ENCODE peak calls at places on chromosomes 11 and 22, in six cellular contexts. V is ascending aorta, P is nephron progenitor cell, W is type B pancreatic cell, L is epithelial cell of esophagus, I is GM06990. G is an unnamed sample.

GRCh38 chr11:70087446-70088167 is 9.5 kb downstream of the ANO1 start:
- DNase-seq in W (no peak), V (no peak), I (no peak), P (no peak), L (no peak), G (no peak)

GRCh38 chr22:44865193-44866057 is 113.0 kb downstream of the ARHGAP8 start:
- DNase-seq in W (no peak), L (no peak), P (no peak), V (no peak), I (no peak), G (no peak)

GRCh38 chr11:45322891-45323597 is 36.9 kb upstream of the SYT13 start:
- DNase-seq in L (no peak), P (no peak), V (no peak), I (no peak), W (peak; percentile 37), G (no peak)

GRCh38 chr22:31893460-31893859 is 50.9 kb upstream of the YWHAH start:
- DNase-seq in I (no peak), W (no peak), L (no peak), V (no peak), P (no peak), G (no peak)

GRCh38 chr22:43393132-43393844 is 18.5 kb upstream of the MPPED1 start:
- DNase-seq in I (no peak), V (no peak), P (no peak), L (no peak), W (no peak), G (no peak)

GRCh38 chr11:86592047-86592564 is 80.3 kb downstream of the ME3 start:
- DNase-seq in W (no peak), V (no peak), I (no peak), P (no peak), L (peak; percentile 42), G (no peak)

GRCh38 chr11:65591939-65592814 is 3.4 kb downstream of the KCNK7 start:
- DNase-seq in I (no peak), P (peak; percentile 72), W (no peak), L (peak; percentile 66), V (no peak), G (no peak)

GRCh38 chr11:77593883-77594282 is 4.1 kb downstream of the AQP11 start:
- DNase-seq in W (no peak), L (no peak), P (no peak), I (no peak), V (no peak), G (no peak)

GRCh38 chr11:44927174-44927661 is 23.5 kb downstream of the TP53I11 start:
- DNase-seq in I (no peak), P (peak; percentile 88), W (peak; percentile 81), V (no peak), L (peak; percentile 67), G (peak; percentile 53)

GRCh38 chr11:69383372-69383771 is 89.4 kb downstream of the MYEOV start:
- DNase-seq in W (peak; percentile 58), L (no peak), I (no peak), V (peak; percentile 4), P (no peak), G (no peak)

GRCh38 chr22:36374603-36375024 is 13.2 kb downstream of the MYH9 start:
- DNase-seq in V (no peak), W (no peak), I (no peak), L (peak; percentile 97), P (no peak), G (no peak)

GRCh38 chr11:19861171-19861570 is 148.5 kb downstream of the NAV2 start:
- DNase-seq in L (no peak), V (no peak), P (no peak), I (no peak), W (no peak), G (no peak)

GRCh38 chr22:30880181-30880601 is 88.4 kb downstream of the MORC2 start:
- DNase-seq in P (no peak), L (no peak), V (no peak), I (no peak), W (no peak), G (no peak)

GRCh38 chr11:86219291-86220193 is 25.0 kb upstream of the EED start:
- DNase-seq in V (no peak), P (no peak), L (no peak), W (no peak), I (peak; percentile 83), G (no peak)

GRCh38 chr22:43256569-43257360 is 69.8 kb upstream of the TTLL12 start:
- DNase-seq in W (no peak), L (no peak), I (no peak), V (no peak), P (no peak), G (peak; percentile 37)

GRCh38 chr11:61917357-61918109 is at the start of gene RAB3IL1:
- DNase-seq in I (no peak), V (no peak), W (peak; percentile 80), P (peak; percentile 85), L (no peak), G (no peak)

GRCh38 chr11:82305123-82305522 is 428.5 kb downstream of the FAM181B start:
- DNase-seq in P (no peak), I (no peak), W (no peak), V (no peak), L (no peak), G (no peak)

GRCh38 chr11:73963861-73964260 is 13.0 kb downstream of the DNAJB13 start:
- DNase-seq in V (no peak), W (no peak), P (no peak), L (no peak), I (no peak), G (no peak)

GRCh38 chr11:73965764-73966121 is 14.9 kb downstream of the DNAJB13 start:
- DNase-seq in I (no peak), W (no peak), V (no peak), P (no peak), L (no peak), G (no peak)

GRCh38 chr11:73961321-73961720 is 10.5 kb downstream of the DNAJB13 start:
- DNase-seq in V (no peak), L (peak; percentile 59), P (no peak), I (no peak), W (no peak), G (no peak)

GRCh38 chr11:73965076-73965763 is 14.4 kb downstream of the DNAJB13 start:
- DNase-seq in I (no peak), P (no peak), V (no peak), W (no peak), L (no peak), G (no peak)

DNA sequence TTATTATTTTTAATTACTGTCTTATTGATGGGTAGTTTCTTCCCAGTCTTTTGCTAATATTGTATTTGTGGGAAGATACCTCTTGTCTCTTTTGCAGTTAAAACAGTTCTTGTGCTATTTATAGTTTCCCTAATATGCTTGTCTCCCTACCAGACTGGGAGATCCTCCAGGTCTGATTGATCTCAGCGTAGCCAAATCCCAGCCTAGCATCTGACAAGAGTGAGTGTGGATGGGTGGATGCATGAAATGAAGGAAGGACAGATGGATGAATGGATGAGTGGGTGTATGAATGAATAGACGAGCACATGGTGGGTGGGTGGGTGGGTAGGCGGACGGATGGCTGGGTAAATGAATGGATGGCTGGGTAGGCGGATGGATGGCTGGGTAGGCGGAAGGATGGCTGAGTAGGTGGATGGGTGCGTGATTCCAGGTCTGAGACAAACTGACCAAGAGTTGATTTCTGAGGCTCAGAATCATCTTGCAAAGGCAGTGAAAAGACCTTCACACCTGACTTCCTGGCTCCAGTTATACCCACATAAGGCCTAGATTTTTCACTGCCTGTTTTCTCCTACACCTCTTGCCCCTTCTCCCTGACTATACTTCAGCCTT is 11.4 kb downstream of the DNAJB13 start:
- DNase-seq in P (no peak), I (no peak), V (no peak), W (no peak), L (no peak), G (no peak)
- TF ChIP-seq CTCF in P (no peak), I (no peak), V (no peak), W (no peak), L (no peak), G (no peak)

DNA sequence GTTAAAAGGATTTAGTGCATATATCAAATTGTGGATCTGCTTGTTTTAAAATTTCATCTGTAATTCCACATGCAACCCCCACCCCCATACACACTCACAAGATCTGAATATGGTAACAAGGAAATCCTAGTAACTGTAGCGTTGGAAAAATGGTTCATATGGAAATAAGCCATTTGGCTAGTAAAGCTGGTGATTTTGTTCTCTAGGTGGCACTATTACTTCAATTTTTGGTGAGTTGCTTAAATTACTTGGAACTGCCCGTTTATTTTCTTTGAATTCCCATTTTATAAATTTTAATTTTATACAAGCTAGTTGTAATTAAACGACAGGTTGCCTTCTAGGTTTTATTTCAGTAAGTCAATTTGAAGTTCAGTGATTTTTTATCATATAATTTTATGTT is 5.3 kb downstream of the BDNF start:
- DNase-seq in L (peak; percentile 34), P (no peak), V (no peak), I (no peak), W (no peak), G (no peak)
- TF ChIP-seq CTCF in L (peak; percentile 32), P (peak; percentile 48), V (peak; percentile 36), I (peak; percentile 37), W (peak; percentile 67), G (no peak)

GRCh38 chr22:50473088-50473487 is 1.7 kb downstream of the SBF1 start:
- DNase-seq in I (no peak), P (no peak), W (no peak), L (peak; percentile 42), V (no peak), G (no peak)
- TF ChIP-seq CTCF in I (peak; percentile 74), P (no peak), W (peak; percentile 30), L (peak; percentile 53), V (no peak), G (no peak)

GRCh38 chr11:119153049-119153818 is 4.4 kb downstream of the ABCG4 start:
- DNase-seq in I (no peak), P (no peak), L (no peak), V (no peak), W (no peak), G (no peak)
- TF ChIP-seq CTCF in I (no peak), P (peak; percentile 8), L (no peak), V (no peak), W (peak; percentile 33), G (no peak)

GRCh38 chr11:22430286-22430685 is 92.1 kb downstream of the SLC17A6 start:
- DNase-seq in V (no peak), I (no peak), L (no peak), W (no peak), P (no peak), G (no peak)

GRCh38 chr11:22432331-22433065 is 94.3 kb downstream of the SLC17A6 start:
- DNase-seq in L (peak; percentile 18), I (peak; percentile 3), V (no peak), P (peak; percentile 40), W (no peak), G (no peak)

GRCh38 chr11:22431074-22431473 is 92.9 kb downstream of the SLC17A6 start:
- DNase-seq in L (no peak), I (no peak), P (peak; percentile 2), W (no peak), V (no peak), G (no peak)

GRCh38 chr11:22426915-22427314 is 88.7 kb downstream of the SLC17A6 start:
- DNase-seq in W (no peak), V (no peak), P (no peak), L (no peak), I (no peak), G (no peak)
- TF ChIP-seq CTCF in W (no peak), V (no peak), P (no peak), L (peak; percentile 37), I (no peak), G (no peak)

GRCh38 chr11:2885017-2885675 is 429 bp downstream of the CDKN1C start:
- DNase-seq in L (peak; percentile 43), I (no peak), P (peak; percentile 64), W (no peak), V (no peak), G (peak; percentile 47)
- TF ChIP-seq CTCF in L (no peak), I (no peak), P (no peak), W (peak; percentile 46), V (peak; percentile 40), G (peak; percentile 17)

G was measured in natural killer cell.